ENCODE peak calls at places on chromosomes 16 and 17, in nine cellular contexts. One of them, this sample, is unnamed.
A peak's percentile ranks its signal among the peaks of the same experiment; 100 is the strongest.

GRCh38 chr16:50201784-50202183 is 48.7 kb downstream of the TENT4B start:
- DNase-seq in body of pancreas: no peak
- DNase-seq in NB4: no peak
- DNase-seq in GM20000: no peak
- DNase-seq in left lung: no peak
- DNase-seq in GM12865: peak; percentile 22
- DNase-seq in upper lobe of right lung: no peak
- DNase-seq in PC-3: no peak
- DNase-seq in left ventricle myocardium inferior: no peak
- DNase-seq in this sample: no peak

GRCh38 chr16:15907863-15908478 is 19.6 kb upstream of the CEP20 start:
- DNase-seq in body of pancreas: no peak
- DNase-seq in NB4: peak; percentile 39
- DNase-seq in GM20000: peak; percentile 88
- DNase-seq in left lung: no peak
- DNase-seq in GM12865: peak; percentile 97
- DNase-seq in upper lobe of right lung: no peak
- DNase-seq in PC-3: peak; percentile 41
- DNase-seq in left ventricle myocardium inferior: no peak
- DNase-seq in this sample: peak; percentile 88

GRCh38 chr16:46801428-46802049 is 29.4 kb downstream of the C16orf87 start:
- DNase-seq in body of pancreas: no peak
- DNase-seq in NB4: peak; percentile 13
- DNase-seq in GM20000: no peak
- DNase-seq in left lung: no peak
- DNase-seq in GM12865: no peak
- DNase-seq in upper lobe of right lung: no peak
- DNase-seq in PC-3: peak; percentile 57
- DNase-seq in left ventricle myocardium inferior: no peak
- DNase-seq in this sample: no peak

GRCh38 chr16:31183432-31184428 is 3.8 kb downstream of the FUS start:
- DNase-seq in body of pancreas: no peak
- DNase-seq in NB4: no peak
- DNase-seq in GM20000: no peak
- DNase-seq in left lung: no peak
- DNase-seq in GM12865: no peak
- DNase-seq in upper lobe of right lung: no peak
- DNase-seq in PC-3: no peak
- DNase-seq in left ventricle myocardium inferior: no peak
- DNase-seq in this sample: no peak

GRCh38 chr17:79919164-79919585 is 79.9 kb upstream of the CBX4 start:
- DNase-seq in body of pancreas: peak; percentile 100
- DNase-seq in NB4: no peak
- DNase-seq in GM20000: no peak
- DNase-seq in left lung: peak; percentile 94
- DNase-seq in GM12865: no peak
- DNase-seq in upper lobe of right lung: peak; percentile 96
- DNase-seq in PC-3: peak; percentile 95
- DNase-seq in left ventricle myocardium inferior: peak; percentile 89
- DNase-seq in this sample: no peak

GRCh38 chr16:84976644-84977400 is 34.5 kb downstream of the ZDHHC7 start:
- DNase-seq in body of pancreas: peak; percentile 64
- DNase-seq in NB4: no peak
- DNase-seq in GM20000: no peak
- DNase-seq in left lung: peak; percentile 67
- DNase-seq in GM12865: no peak
- DNase-seq in upper lobe of right lung: peak; percentile 81
- DNase-seq in PC-3: no peak
- DNase-seq in left ventricle myocardium inferior: peak; percentile 53
- DNase-seq in this sample: no peak

GRCh38 chr16:83215417-83216001 is 588.7 kb downstream of the CDH13 start:
- DNase-seq in body of pancreas: peak; percentile 44
- DNase-seq in NB4: peak; percentile 68
- DNase-seq in GM20000: peak; percentile 49
- DNase-seq in left lung: no peak
- DNase-seq in GM12865: peak; percentile 59
- DNase-seq in upper lobe of right lung: no peak
- DNase-seq in PC-3: peak; percentile 62
- DNase-seq in left ventricle myocardium inferior: no peak
- DNase-seq in this sample: peak; percentile 31

GRCh38 chr16:85605912-85606841 is 6.9 kb upstream of the GSE1 start:
- DNase-seq in body of pancreas: peak; percentile 83
- DNase-seq in NB4: no peak
- DNase-seq in GM20000: no peak
- DNase-seq in left lung: no peak
- DNase-seq in GM12865: no peak
- DNase-seq in upper lobe of right lung: no peak
- DNase-seq in PC-3: no peak
- DNase-seq in left ventricle myocardium inferior: no peak
- DNase-seq in this sample: no peak

GRCh38 chr17:3978421-3979275 is 14.4 kb upstream of the ATP2A3 start:
- DNase-seq in body of pancreas: peak; percentile 47
- DNase-seq in NB4: no peak
- DNase-seq in GM20000: no peak
- DNase-seq in left lung: no peak
- DNase-seq in GM12865: no peak
- DNase-seq in upper lobe of right lung: no peak
- DNase-seq in PC-3: peak; percentile 59
- DNase-seq in left ventricle myocardium inferior: no peak
- DNase-seq in this sample: no peak

GRCh38 chr16:88781140-88782077 is 3.6 kb downstream of the PIEZO1 start:
- DNase-seq in body of pancreas: no peak
- DNase-seq in NB4: peak; percentile 84
- DNase-seq in GM20000: peak; percentile 83
- DNase-seq in left lung: peak; percentile 88
- DNase-seq in GM12865: peak; percentile 82
- DNase-seq in upper lobe of right lung: peak; percentile 85
- DNase-seq in PC-3: peak; percentile 30
- DNase-seq in left ventricle myocardium inferior: no peak
- DNase-seq in this sample: peak; percentile 83

GRCh38 chr16:50396770-50397525 is 28.2 kb upstream of the BRD7 start:
- DNase-seq in body of pancreas: no peak
- DNase-seq in NB4: peak; percentile 42
- DNase-seq in GM20000: no peak
- DNase-seq in left lung: no peak
- DNase-seq in GM12865: no peak
- DNase-seq in upper lobe of right lung: no peak
- DNase-seq in PC-3: peak; percentile 93
- DNase-seq in left ventricle myocardium inferior: no peak
- DNase-seq in this sample: no peak

GRCh38 chr17:32882029-32882428 is 5.1 kb upstream of the MYO1D start:
- DNase-seq in body of pancreas: no peak
- DNase-seq in NB4: no peak
- DNase-seq in GM20000: no peak
- DNase-seq in left lung: no peak
- DNase-seq in GM12865: no peak
- DNase-seq in upper lobe of right lung: no peak
- DNase-seq in PC-3: no peak
- DNase-seq in left ventricle myocardium inferior: no peak
- DNase-seq in this sample: no peak

GRCh38 chr16:7921360-7921759 is 588.7 kb downstream of the RBFOX1 start:
- DNase-seq in body of pancreas: no peak
- DNase-seq in NB4: peak; percentile 6
- DNase-seq in GM20000: no peak
- DNase-seq in left lung: no peak
- DNase-seq in GM12865: no peak
- DNase-seq in upper lobe of right lung: no peak
- DNase-seq in PC-3: no peak
- DNase-seq in left ventricle myocardium inferior: no peak
- DNase-seq in this sample: no peak

GRCh38 chr17:83082435-83082834 is 3.0 kb downstream of the METRNL start:
- DNase-seq in body of pancreas: no peak
- DNase-seq in NB4: no peak
- DNase-seq in GM20000: no peak
- DNase-seq in left lung: no peak
- DNase-seq in GM12865: no peak
- DNase-seq in upper lobe of right lung: no peak
- DNase-seq in PC-3: no peak
- DNase-seq in left ventricle myocardium inferior: no peak
- DNase-seq in this sample: no peak

GRCh38 chr17:42313773-42314566 is 25.7 kb downstream of the STAT5A start:
- DNase-seq in body of pancreas: no peak
- DNase-seq in NB4: peak; percentile 30
- DNase-seq in GM20000: no peak
- DNase-seq in left lung: no peak
- DNase-seq in GM12865: no peak
- DNase-seq in upper lobe of right lung: no peak
- DNase-seq in PC-3: no peak
- DNase-seq in left ventricle myocardium inferior: no peak
- DNase-seq in this sample: no peak

GRCh38 chr17:40364121-40364861 is at the start of gene GJD3:
- DNase-seq in body of pancreas: no peak
- DNase-seq in NB4: no peak
- DNase-seq in GM20000: peak; percentile 18
- DNase-seq in left lung: no peak
- DNase-seq in GM12865: no peak
- DNase-seq in upper lobe of right lung: peak; percentile 66
- DNase-seq in PC-3: no peak
- DNase-seq in left ventricle myocardium inferior: no peak
- DNase-seq in this sample: no peak

GRCh38 chr16:69522732-69523404 is 42.9 kb upstream of the NFAT5 start:
- DNase-seq in body of pancreas: no peak
- DNase-seq in NB4: peak; percentile 57
- DNase-seq in GM20000: no peak
- DNase-seq in left lung: no peak
- DNase-seq in GM12865: peak; percentile 18
- DNase-seq in upper lobe of right lung: no peak
- DNase-seq in PC-3: no peak
- DNase-seq in left ventricle myocardium inferior: no peak
- DNase-seq in this sample: no peak

GRCh38 chr17:8123695-8124349 is at the start of gene HES7:
- DNase-seq in body of pancreas: no peak
- DNase-seq in NB4: peak; percentile 14
- DNase-seq in GM20000: no peak
- DNase-seq in left lung: peak; percentile 60
- DNase-seq in GM12865: no peak
- DNase-seq in upper lobe of right lung: no peak
- DNase-seq in PC-3: peak; percentile 4
- DNase-seq in left ventricle myocardium inferior: no peak
- DNase-seq in this sample: no peak

GRCh38 chr17:83173997-83174858 is 94.8 kb downstream of the METRNL start:
- DNase-seq in body of pancreas: peak; percentile 19
- DNase-seq in NB4: peak; percentile 70
- DNase-seq in GM20000: peak; percentile 84
- DNase-seq in left lung: peak; percentile 75
- DNase-seq in GM12865: peak; percentile 85
- DNase-seq in upper lobe of right lung: no peak
- DNase-seq in PC-3: peak; percentile 19
- DNase-seq in left ventricle myocardium inferior: no peak
- DNase-seq in this sample: peak; percentile 80

GRCh38 chr16:74766729-74767128 is 7.9 kb downstream of the FA2H start:
- DNase-seq in body of pancreas: no peak
- DNase-seq in NB4: peak; percentile 42
- DNase-seq in GM20000: no peak
- DNase-seq in left lung: no peak
- DNase-seq in GM12865: peak; percentile 22
- DNase-seq in upper lobe of right lung: no peak
- DNase-seq in PC-3: no peak
- DNase-seq in left ventricle myocardium inferior: no peak
- DNase-seq in this sample: no peak
- TF ChIP-seq CTCF in body of pancreas: no peak
- TF ChIP-seq CTCF in NB4: peak; percentile 50
- TF ChIP-seq CTCF in GM20000: no peak
- TF ChIP-seq CTCF in left lung: no peak
- TF ChIP-seq CTCF in GM12865: peak; percentile 25
- TF ChIP-seq CTCF in upper lobe of right lung: no peak
- TF ChIP-seq CTCF in PC-3: peak; percentile 42
- TF ChIP-seq CTCF in left ventricle myocardium inferior: no peak
- TF ChIP-seq CTCF in this sample: peak; percentile 32

GRCh38 chr17:6145946-6146345 is 75.8 kb downstream of the WSCD1 start:
- DNase-seq in body of pancreas: no peak
- DNase-seq in NB4: no peak
- DNase-seq in GM20000: no peak
- DNase-seq in left lung: no peak
- DNase-seq in GM12865: no peak
- DNase-seq in upper lobe of right lung: no peak
- DNase-seq in PC-3: no peak
- DNase-seq in left ventricle myocardium inferior: no peak
- DNase-seq in this sample: no peak
- TF ChIP-seq CTCF in body of pancreas: no peak
- TF ChIP-seq CTCF in NB4: no peak
- TF ChIP-seq CTCF in GM20000: no peak
- TF ChIP-seq CTCF in left lung: no peak
- TF ChIP-seq CTCF in GM12865: no peak
- TF ChIP-seq CTCF in upper lobe of right lung: no peak
- TF ChIP-seq CTCF in PC-3: no peak
- TF ChIP-seq CTCF in left ventricle myocardium inferior: no peak
- TF ChIP-seq CTCF in this sample: no peak

DNA sequence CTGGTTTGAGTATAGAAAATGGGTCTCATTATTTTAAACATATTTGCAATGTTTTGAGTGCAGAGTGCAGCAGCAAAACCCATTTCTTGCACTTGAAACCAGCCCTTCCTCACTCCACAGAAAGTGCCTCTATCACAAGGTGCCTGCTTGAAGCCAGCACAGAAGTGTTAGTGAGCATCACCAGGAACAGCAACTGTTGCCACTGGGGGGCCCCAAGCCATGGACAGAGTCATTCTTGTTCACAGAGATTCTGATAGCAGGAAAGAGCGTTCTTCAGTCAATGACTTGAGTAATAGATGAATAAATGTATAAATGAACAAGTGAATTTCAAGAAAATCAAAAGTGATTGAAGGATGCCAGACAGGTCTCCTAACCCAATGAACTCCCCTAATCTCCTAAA is 45.6 kb downstream of the CHD9NB start:
- DNase-seq in body of pancreas: no peak
- DNase-seq in NB4: peak; percentile 11
- DNase-seq in GM20000: no peak
- DNase-seq in left lung: no peak
- DNase-seq in GM12865: peak; percentile 12
- DNase-seq in upper lobe of right lung: no peak
- DNase-seq in PC-3: no peak
- DNase-seq in left ventricle myocardium inferior: no peak
- DNase-seq in this sample: no peak
- TF ChIP-seq CTCF in body of pancreas: no peak
- TF ChIP-seq CTCF in NB4: no peak
- TF ChIP-seq CTCF in GM20000: no peak
- TF ChIP-seq CTCF in left lung: no peak
- TF ChIP-seq CTCF in GM12865: peak; percentile 6
- TF ChIP-seq CTCF in upper lobe of right lung: no peak
- TF ChIP-seq CTCF in PC-3: no peak
- TF ChIP-seq CTCF in left ventricle myocardium inferior: no peak
- TF ChIP-seq CTCF in this sample: no peak

GRCh38 chr17:28018439-28019070 is 23.9 kb upstream of the NLK start:
- DNase-seq in body of pancreas: peak; percentile 23
- DNase-seq in NB4: no peak
- DNase-seq in GM20000: no peak
- DNase-seq in left lung: no peak
- DNase-seq in GM12865: no peak
- DNase-seq in upper lobe of right lung: no peak
- DNase-seq in PC-3: peak; percentile 66
- DNase-seq in left ventricle myocardium inferior: peak; percentile 31
- DNase-seq in this sample: no peak

GRCh38 chr17:28020515-28020914 is 22.0 kb upstream of the NLK start:
- DNase-seq in body of pancreas: no peak
- DNase-seq in NB4: no peak
- DNase-seq in GM20000: no peak
- DNase-seq in left lung: no peak
- DNase-seq in GM12865: no peak
- DNase-seq in upper lobe of right lung: no peak
- DNase-seq in PC-3: no peak
- DNase-seq in left ventricle myocardium inferior: no peak
- DNase-seq in this sample: no peak
- TF ChIP-seq CTCF in body of pancreas: no peak
- TF ChIP-seq CTCF in NB4: no peak
- TF ChIP-seq CTCF in GM20000: no peak
- TF ChIP-seq CTCF in left lung: no peak
- TF ChIP-seq CTCF in GM12865: no peak
- TF ChIP-seq CTCF in upper lobe of right lung: no peak
- TF ChIP-seq CTCF in PC-3: no peak
- TF ChIP-seq CTCF in left ventricle myocardium inferior: no peak
- TF ChIP-seq CTCF in this sample: no peak

This sample was measured in GM13977.